ENCODE peak calls at places on chromosomes 12 and 14, in four cellular contexts. D is mesenchymal stem cell, E is lower lobe of right lung, B is heart right ventricle. A is an unnamed sample.
A peak's percentile ranks its signal among the peaks of the same experiment; 100 is the strongest.

GRCh38 chr14:88422036-88422435 is 36.6 kb downstream of the SPATA7 start:
- DNase-seq in D (no peak), E (no peak), B (no peak), A (no peak)

GRCh38 chr14:46490150-46490769 is 161.3 kb downstream of the RPL10L start:
- DNase-seq in B (no peak), E (no peak), D (peak; percentile 45), A (peak; percentile 33)

GRCh38 chr12:102896067-102896466 is 21.0 kb downstream of the PAH start:
- DNase-seq in D (no peak), E (no peak), B (no peak), A (no peak)

GRCh38 chr14:24425704-24426103 is 3.8 kb downstream of the CBLN3 start:
- DNase-seq in D (peak; percentile 52), B (no peak), E (no peak), A (no peak)

GRCh38 chr14:95046711-95047681 is 110.3 kb downstream of the DICER1 start:
- DNase-seq in E (no peak), D (peak; percentile 3), B (no peak), A (no peak)

GRCh38 chr14:70052990-70053389 is 135.8 kb downstream of the SLC8A3 start:
- DNase-seq in D (peak; percentile 4), E (no peak), B (no peak), A (peak; percentile 39)

GRCh38 chr12:21451529-21451928 is 14.1 kb downstream of the PYROXD1 start:
- DNase-seq in D (peak; percentile 17), B (no peak), E (no peak), A (no peak)

GRCh38 chr14:102544745-102545460 is 35.3 kb upstream of the ANKRD9 start:
- DNase-seq in E (peak; percentile 62), B (no peak), D (no peak), A (no peak)

GRCh38 chr12:92560713-92561542 is 141.9 kb upstream of the PLEKHG7 start:
- DNase-seq in D (no peak), E (no peak), B (no peak), A (no peak)

GRCh38 chr12:123085730-123086487 is 65.0 kb downstream of the PITPNM2 start:
- DNase-seq in E (no peak), D (peak; percentile 46), B (peak; percentile 69), A (no peak)

GRCh38 chr14:22796087-22796707 is 19.0 kb downstream of the SLC7A7 start:
- DNase-seq in E (no peak), D (no peak), B (no peak), A (no peak)

GRCh38 chr14:28461379-28461778 is 305.2 kb upstream of the FOXG1 start:
- DNase-seq in D (no peak), E (no peak), B (no peak), A (no peak)

GRCh38 chr12:64400041-64400440 is 4.2 kb upstream of the XPOT start:
- DNase-seq in B (no peak), E (no peak), D (no peak), A (no peak)

GRCh38 chr14:90839024-90839888 is 23.0 kb upstream of the TTC7B start:
- DNase-seq in E (no peak), B (peak; percentile 62), D (peak; percentile 44), A (no peak)

GRCh38 chr12:101697197-101697929 is at the start of gene CHPT1:
- DNase-seq in E (peak; percentile 87), B (peak; percentile 88), D (peak; percentile 57), A (peak; percentile 37)

GRCh38 chr14:51354846-51355245 is 114.8 kb downstream of the TMX1 start:
- DNase-seq in D (no peak), B (no peak), E (no peak), A (no peak)

GRCh38 chr12:94644141-94644575 is 6.2 kb downstream of the TMCC3 start:
- DNase-seq in D (peak; percentile 63), E (peak; percentile 58), B (no peak), A (no peak)

GRCh38 chr14:99077076-99077843 is 194.7 kb downstream of the BCL11B start:
- DNase-seq in B (no peak), E (no peak), D (no peak), A (no peak)

GRCh38 chr12:87930033-87930432 is 99.2 kb downstream of the C12orf50 start:
- DNase-seq in B (no peak), E (no peak), D (peak; percentile 42), A (no peak)

DNA sequence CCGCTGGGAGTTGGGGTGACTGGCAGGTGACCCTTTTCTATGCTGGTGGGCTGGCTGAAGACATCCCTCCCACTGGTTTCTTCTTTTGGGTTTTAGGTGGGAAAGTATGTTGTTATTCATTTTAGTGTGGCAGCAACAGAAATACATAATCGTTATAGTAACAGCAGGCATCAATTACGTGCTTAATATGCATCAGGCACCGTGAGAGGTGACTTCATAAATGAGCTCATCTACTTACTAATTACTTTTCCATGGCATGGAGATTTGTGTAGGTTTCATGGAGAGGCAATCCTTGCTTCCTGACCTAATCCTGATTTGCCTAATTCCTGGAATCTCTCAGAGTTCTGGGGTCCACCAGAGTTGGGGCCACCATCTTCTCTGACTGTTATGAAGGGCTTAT is 13.4 kb upstream of the CELA1 start:
- DNase-seq in B (no peak), E (no peak), D (no peak), A (no peak)
- H3K4me3 ChIP-seq in B (no peak overlapping the region), E (no peak overlapping the region), D (no peak overlapping the region), A (no peak overlapping the region)

GRCh38 chr12:108856428-108857157 is 790 bp downstream of the SSH1 start:
- DNase-seq in E (peak; percentile 85), B (peak; percentile 79), D (peak; percentile 97), A (no peak)
- H3K4me1 ChIP-seq in E (peaks cover 79% of the 10 kb centered on the region), B (peaks cover 81% of the 10 kb centered on the region), D (peaks cover 19% of the 10 kb centered on the region), A (peaks cover 5% of the 10 kb centered on the region)

GRCh38 chr12:852864-853263 is 96.6 kb downstream of the RAD52 start:
- DNase-seq in B (no peak), D (no peak), E (no peak), A (no peak)

GRCh38 chr12:851343-851742 is 98.2 kb downstream of the RAD52 start:
- DNase-seq in E (no peak), B (no peak), D (peak; percentile 21), A (no peak)

GRCh38 chr12:849192-849527 is 96.8 kb downstream of the WNK1 start:
- DNase-seq in E (no peak), D (no peak), B (no peak), A (no peak)

GRCh38 chr12:848519-849191 is 96.3 kb downstream of the WNK1 start:
- DNase-seq in E (no peak), B (no peak), D (peak; percentile 54), A (no peak)

DNA sequence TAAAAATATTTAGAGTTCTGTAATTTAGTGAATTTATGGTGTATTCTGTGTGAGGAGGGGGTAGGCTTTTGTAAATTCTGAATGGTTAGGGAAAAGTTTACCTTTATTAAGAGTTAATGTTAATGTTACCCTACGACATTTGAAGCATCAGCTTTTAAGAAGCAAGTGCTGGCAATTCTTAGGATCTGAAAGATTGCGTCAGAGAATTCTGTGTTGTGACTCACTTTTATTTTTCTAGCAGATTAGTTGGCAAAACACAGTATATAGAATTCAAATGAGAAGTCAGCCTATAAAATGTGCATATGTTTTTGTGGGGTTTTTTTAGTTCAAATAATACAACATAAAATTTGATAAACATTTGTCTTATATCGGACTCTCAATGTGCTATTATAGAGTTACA is 97.6 kb downstream of the RAD52 start:
- DNase-seq in D (peak; percentile 76), B (no peak), E (no peak), A (no peak)
- H3K4me3 ChIP-seq in D (no peak overlapping the region), B (no peak overlapping the region), E (no peak overlapping the region), A (no peak overlapping the region)

GRCh38 chr12:17357396-17357795 is 732.6 kb downstream of the RERGL start:
- DNase-seq in D (no peak), B (no peak), E (no peak), A (no peak)

GRCh38 chr12:17358850-17359249 is 731.1 kb downstream of the RERGL start:
- DNase-seq in D (no peak), E (no peak), B (no peak), A (no peak)

DNA sequence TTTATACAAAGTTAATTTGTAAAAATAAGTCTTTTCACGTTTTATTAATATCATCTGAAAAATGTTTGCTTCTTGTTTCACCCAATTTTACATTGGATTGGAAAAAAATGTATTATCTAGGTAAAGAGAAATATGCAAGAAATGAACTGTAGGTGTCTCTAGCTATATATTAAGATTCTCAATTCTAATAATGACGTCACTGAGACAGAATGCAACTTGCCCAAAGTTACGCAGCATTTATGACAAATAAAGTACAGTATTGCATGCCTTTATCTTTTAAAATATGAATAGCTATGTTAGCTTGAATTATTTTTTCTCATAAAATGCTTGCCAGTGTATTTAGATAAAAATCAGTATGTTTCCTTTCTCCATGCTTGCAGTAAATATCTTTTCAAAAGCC is 728.8 kb downstream of the RERGL start:
- DNase-seq in D (no peak), B (no peak), E (no peak), A (no peak)
- H3K4me1 ChIP-seq in D (no peaks in the 10 kb centered on the region), B (no peaks in the 10 kb centered on the region), E (no peaks in the 10 kb centered on the region), A (no peaks in the 10 kb centered on the region)

A was measured in iPS DF 6.9.